ENCODE peak calls at places on chromosomes 16 and 17, in four cellular contexts. C, E, R and W are unnamed samples.
A peak's percentile ranks its signal among the peaks of the same experiment; 100 is the strongest.

GRCh38 chr17:12985431-12986285 is 32.2 kb downstream of the ELAC2 start:
- DNase-seq in C (no peak), E (no peak), R (no peak), W (no peak)

GRCh38 chr16:14280541-14280940 is 209.4 kb downstream of the MRTFB start:
- DNase-seq in E (no peak), C (no peak), R (peak; percentile 67), W (no peak)

GRCh38 chr17:13084420-13084819 is 66.6 kb upstream of the ELAC2 start:
- DNase-seq in R (no peak), E (no peak), C (no peak), W (no peak)

GRCh38 chr17:68972119-68972704 is 17.0 kb upstream of the ABCA8 start:
- DNase-seq in R (no peak), C (no peak), E (no peak), W (no peak)

GRCh38 chr17:50903604-50904521 is 37.7 kb upstream of the TOB1 start:
- DNase-seq in E (no peak), R (no peak), C (no peak), W (no peak)

GRCh38 chr16:54806378-54806777 is 124.3 kb upstream of the IRX5 start:
- DNase-seq in C (no peak), E (no peak), R (no peak), W (no peak)

GRCh38 chr17:62562656-62563055 is 64.8 kb upstream of the MRC2 start:
- DNase-seq in E (no peak), R (peak; percentile 59), C (no peak), W (peak; percentile 23)

GRCh38 chr17:34173221-34173620 is 81.9 kb upstream of the CCL2 start:
- DNase-seq in R (no peak), C (no peak), E (no peak), W (no peak)

GRCh38 chr16:21656795-21657768 is 4.7 kb upstream of the IGSF6 start:
- DNase-seq in E (peak; percentile 53), C (no peak), R (no peak), W (peak; percentile 51)

GRCh38 chr16:84182104-84182503 is 4.8 kb downstream of the TAF1C start:
- DNase-seq in C (no peak), E (no peak), R (no peak), W (no peak)

GRCh38 chr16:52572656-52573055 is 25.7 kb upstream of the TOX3 start:
- DNase-seq in E (no peak), R (no peak), C (no peak), W (peak; percentile 32)

DNA sequence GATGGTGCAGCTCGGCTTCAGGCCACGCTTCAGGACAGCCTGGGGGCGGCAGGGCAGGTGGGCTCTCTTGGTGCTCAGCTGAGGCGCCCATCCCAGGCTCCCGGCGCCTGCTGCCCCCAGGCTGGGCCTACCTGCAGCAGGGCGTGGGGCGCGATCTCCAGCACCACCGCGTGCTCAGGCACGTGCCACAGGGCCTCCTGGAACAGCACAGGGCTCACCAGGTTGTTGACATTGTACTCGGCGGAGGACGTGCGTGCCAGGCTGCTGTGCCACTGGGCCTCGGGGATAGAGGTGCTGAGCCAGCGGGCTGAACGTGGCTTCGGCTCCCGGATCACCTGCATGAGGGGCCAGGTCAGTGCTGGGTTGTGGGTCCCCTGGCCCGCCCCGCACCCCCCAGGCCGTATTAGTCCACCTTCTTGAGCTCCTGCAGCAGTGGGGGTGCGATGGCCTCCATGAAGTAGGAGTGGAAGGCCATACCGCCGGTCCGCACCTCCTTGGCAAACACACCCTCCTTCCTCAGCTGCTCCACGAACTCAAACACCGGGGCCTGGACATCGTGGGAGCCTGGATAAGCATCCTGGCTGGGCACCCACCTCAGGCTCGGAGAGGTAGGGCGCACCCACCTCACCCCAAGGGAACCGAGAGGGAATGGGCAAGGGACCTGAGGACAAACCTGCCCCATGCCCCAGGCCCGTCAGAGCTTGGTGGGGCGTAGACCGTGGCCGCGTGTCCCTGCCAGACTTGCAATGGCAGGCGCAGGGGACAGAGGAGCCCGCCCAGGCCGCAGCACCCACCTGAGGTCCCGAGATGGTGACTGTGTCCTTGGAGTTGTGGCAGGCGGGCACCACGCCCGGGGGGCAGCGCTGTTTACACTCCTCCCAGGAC is 9.0 kb downstream of the FASN start:
- DNase-seq in E (no peak), C (no peak), R (no peak), W (no peak)
- H3K36me3 ChIP-seq in E (peaks cover 99% of the 10 kb centered on the region), C (peaks cover 100% of the 10 kb centered on the region), R (peaks cover 96% of the 10 kb centered on the region), W (peaks cover 35% of the 10 kb centered on the region)

GRCh38 chr16:35154627-35155026 is 1695.2 kb downstream of the TP53TG3F start:
- DNase-seq in C (no peak), E (no peak), R (no peak), W (no peak)

GRCh38 chr16:35149550-35149949 is 1690.1 kb downstream of the TP53TG3F start:
- DNase-seq in R (no peak), C (no peak), E (no peak), W (no peak)

GRCh38 chr16:35148748-35149147 is 1689.3 kb downstream of the TP53TG3F start:
- DNase-seq in C (no peak), E (no peak), R (no peak), W (no peak)

GRCh38 chr16:35150805-35151312 is 1691.4 kb downstream of the TP53TG3F start:
- DNase-seq in R (no peak), E (no peak), C (no peak), W (no peak)

GRCh38 chr16:35152067-35152627 is 1692.7 kb downstream of the TP53TG3F start:
- DNase-seq in C (no peak), R (no peak), E (no peak), W (no peak)
- H3K9me3 ChIP-seq in C (peaks cover 48% of the 10 kb centered on the region), R (peaks cover 10% of the 10 kb centered on the region), E (peaks cover 63% of the 10 kb centered on the region), W (peaks cover 1% of the 10 kb centered on the region)

DNA sequence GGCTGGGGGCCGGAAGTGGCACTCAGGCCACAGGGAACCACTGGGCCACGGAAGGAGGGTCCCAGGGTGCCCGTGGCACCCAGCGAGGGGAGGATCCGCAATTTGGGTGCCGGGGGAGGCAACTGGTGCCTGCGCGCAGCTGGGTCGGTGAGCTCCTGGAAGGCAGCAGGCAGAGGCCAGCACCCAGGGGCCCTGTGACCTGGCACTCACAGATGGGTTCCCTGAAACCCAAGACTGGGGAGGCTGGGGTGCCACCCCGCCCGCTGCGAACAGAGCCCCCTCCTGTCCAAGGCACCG is 663 bp downstream of the SSTR5 start:
- DNase-seq in E (no peak), C (no peak), R (no peak), W (no peak)
- H3K27me3 ChIP-seq in E (no peaks in the 10 kb centered on the region), C (peaks cover 90% of the 10 kb centered on the region), R (peaks cover 80% of the 10 kb centered on the region), W (peaks cover 12% of the 10 kb centered on the region)

GRCh38 chr17:1470071-1470773 is 14.2 kb upstream of the CRK start:
- DNase-seq in E (no peak), R (no peak), C (no peak), W (no peak)
- H3K36me3 ChIP-seq in E (peaks cover 27% of the 10 kb centered on the region), R (peaks cover 82% of the 10 kb centered on the region), C (peaks cover 100% of the 10 kb centered on the region), W (peaks cover 19% of the 10 kb centered on the region)

GRCh38 chr16:87533061-87533460 is 40.2 kb upstream of the ZCCHC14 start:
- DNase-seq in R (no peak), E (no peak), C (no peak), W (no peak)

GRCh38 chr16:87534030-87534653 is 41.3 kb upstream of the ZCCHC14 start:
- DNase-seq in C (no peak), E (no peak), R (no peak), W (no peak)

GRCh38 chr16:87535457-87535854 is 42.6 kb upstream of the ZCCHC14 start:
- DNase-seq in E (no peak), R (no peak), C (no peak), W (no peak)

GRCh38 chr16:87535855-87536794 is 43.3 kb upstream of the ZCCHC14 start:
- DNase-seq in R (no peak), C (no peak), E (no peak), W (no peak)

DNA sequence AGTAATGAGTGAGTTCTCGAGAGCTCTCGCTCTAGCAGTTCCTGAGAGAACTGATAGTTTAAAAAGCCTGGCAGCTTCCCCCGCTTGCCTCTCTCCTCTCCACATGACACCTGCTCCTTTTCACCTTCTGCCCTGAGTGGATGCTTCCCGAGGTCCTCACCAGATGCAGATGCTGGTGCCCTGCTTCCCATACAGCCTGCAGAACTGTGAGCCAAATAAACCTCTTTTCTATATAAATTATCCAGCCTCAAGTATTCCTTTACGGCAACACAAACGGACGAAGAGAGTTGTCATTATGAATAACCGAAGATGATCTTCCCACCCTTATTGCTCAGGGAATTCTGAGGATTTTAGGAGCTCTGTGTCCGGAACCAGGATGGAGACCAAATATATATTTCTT is 41.9 kb upstream of the ZCCHC14 start:
- DNase-seq in E (no peak), R (no peak), C (no peak), W (no peak)
- H3K9me3 ChIP-seq in E (peaks cover 10% of the 10 kb centered on the region), R (peaks cover 10% of the 10 kb centered on the region), C (peaks cover 18% of the 10 kb centered on the region), W (no peaks in the 10 kb centered on the region)

DNA sequence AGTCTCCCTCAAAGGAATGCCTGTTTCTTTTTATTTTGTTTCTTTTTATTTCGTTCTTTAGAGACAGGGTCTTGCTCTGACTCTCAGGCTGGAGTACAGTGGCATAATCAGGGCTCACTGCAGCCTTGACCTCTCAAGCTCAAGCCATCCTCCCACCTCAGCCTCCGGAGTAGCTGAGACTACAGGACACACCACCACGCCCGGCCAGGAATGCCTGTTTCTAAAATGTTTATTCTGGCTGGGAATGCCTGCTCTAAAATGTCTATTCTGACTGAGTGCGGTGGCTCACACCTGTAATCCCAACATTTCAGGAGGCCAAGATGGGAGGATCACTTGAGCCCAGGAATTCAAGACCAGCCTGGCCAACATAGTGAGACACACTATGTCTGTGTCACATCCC is 2.5 kb upstream of the MMP28 start:
- DNase-seq in C (no peak), R (no peak), E (no peak), W (no peak)
- H3K27me3 ChIP-seq in C (peaks cover 7% of the 10 kb centered on the region), R (peaks cover 14% of the 10 kb centered on the region), E (no peaks in the 10 kb centered on the region), W (no peaks in the 10 kb centered on the region)

DNA sequence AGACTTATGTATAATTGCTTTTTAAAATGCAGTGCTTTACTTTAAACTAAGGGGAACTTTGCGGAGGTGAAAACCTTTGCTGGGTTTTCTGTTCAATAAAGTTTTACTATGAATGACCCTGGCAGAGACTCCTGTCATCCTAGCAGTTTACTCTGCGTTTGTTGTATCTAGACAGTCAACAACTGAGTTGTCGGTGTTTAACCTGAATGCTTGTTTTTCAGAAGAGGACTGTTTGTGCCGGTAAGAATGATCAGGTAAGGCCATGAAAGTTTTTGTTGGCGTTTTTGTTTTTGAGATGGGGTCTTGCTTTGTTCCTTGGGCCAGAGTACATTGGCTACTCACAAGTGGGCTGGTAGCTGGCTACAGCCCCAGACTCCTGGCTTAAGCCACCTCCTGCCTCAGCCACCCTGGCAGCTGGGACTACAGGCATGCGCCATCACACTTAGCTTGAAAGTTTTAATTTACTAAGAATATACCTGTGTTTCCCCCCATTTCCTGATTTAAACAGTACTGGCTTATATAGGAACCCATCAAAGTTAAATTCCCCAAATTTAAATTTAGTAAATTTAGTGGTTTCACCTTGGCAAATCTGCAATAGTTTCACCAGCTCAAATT is 11.9 kb downstream of the HERPUD1 start:
- DNase-seq in R (no peak), E (no peak), C (no peak), W (no peak)
- H3K36me3 ChIP-seq in R (peaks cover 70% of the 10 kb centered on the region), E (peaks cover 64% of the 10 kb centered on the region), C (peaks cover 90% of the 10 kb centered on the region), W (peaks cover 30% of the 10 kb centered on the region)

GRCh38 chr17:44348988-44349364 is 3.9 kb downstream of the GRN start:
- DNase-seq in C (no peak), R (no peak), E (no peak), W (no peak)
- H3K9me3 ChIP-seq in C (no peaks in the 10 kb centered on the region), R (no peaks in the 10 kb centered on the region), E (no peaks in the 10 kb centered on the region), W (no peaks in the 10 kb centered on the region)